ENCODE peak calls at places on chromosome 16, in nine cellular contexts. O, M, J, P, K, W, C, H and Q are unnamed samples.

GRCh38 chr16:49739381-49739780 is 116.5 kb downstream of the ZNF423 start:
- DNase-seq in O (peak), C (no peak), H (no peak), P (no peak), K (peak), W (no peak), M (no peak), J (no peak), Q (no peak)

GRCh38 chr16:87487361-87487924 is 5.4 kb downstream of the ZCCHC14 start:
- DNase-seq in C (peak), W (no peak), M (peak), P (peak), O (peak), H (no peak), K (peak), J (no peak), Q (no peak)

GRCh38 chr16:73389075-73389474 is 341.1 kb upstream of the ZFHX3 start:
- DNase-seq in C (no peak), P (no peak), K (no peak), M (no peak), J (no peak), O (no peak), W (no peak), H (no peak), Q (no peak)

GRCh38 chr16:65249768-65250167 is 127.9 kb upstream of the CDH11 start:
- DNase-seq in W (no peak), H (no peak), K (no peak), M (peak), C (no peak), J (no peak), P (no peak), O (peak), Q (no peak)

GRCh38 chr16:27246439-27246838 is 22.1 kb downstream of the NSMCE1 start:
- DNase-seq in P (no peak), M (no peak), O (no peak), K (no peak), H (no peak), C (no peak), J (no peak), W (no peak), Q (no peak)

GRCh38 chr16:74868501-74868900 is 93.9 kb upstream of the FA2H start:
- DNase-seq in O (peak), H (no peak), J (no peak), P (no peak), K (peak), M (peak), W (no peak), C (no peak), Q (no peak)

GRCh38 chr16:57029161-57030160 is 40.1 kb downstream of the NLRC5 start:
- DNase-seq in W (peak), P (no peak), M (peak), K (no peak), C (no peak), H (no peak), O (peak), J (no peak), Q (no peak)

GRCh38 chr16:50627419-50627818 is 53.7 kb downstream of the SNX20 start:
- DNase-seq in P (no peak), O (peak), C (no peak), M (no peak), K (peak), J (no peak), W (no peak), H (peak), Q (peak)

GRCh38 chr16:83400234-83400633 is 407.5 kb upstream of the HSBP1 start:
- DNase-seq in M (no peak), O (no peak), W (no peak), J (no peak), P (no peak), C (no peak), H (no peak), K (peak), Q (no peak)

GRCh38 chr16:10751291-10751697 is 7.7 kb downstream of the NUBP1 start:
- DNase-seq in H (no peak), J (no peak), P (no peak), K (peak), W (no peak), M (no peak), C (no peak), O (peak), Q (no peak)

GRCh38 chr16:89915303-89916232 is 3.1 kb upstream of the MC1R start:
- DNase-seq in J (no peak), M (no peak), W (no peak), C (no peak), P (no peak), O (no peak), H (no peak), K (no peak), Q (no peak)

GRCh38 chr16:81513204-81514040 is 68.8 kb downstream of the CMIP start:
- DNase-seq in O (no peak), K (peak), H (no peak), J (no peak), P (no peak), W (no peak), M (peak), C (no peak), Q (no peak)